ENCODE peak calls at places on chromosomes 5 and 9, in six cellular contexts. M, J, K, X, Y and H are unnamed samples.

GRCh38 chr9:21862871-21863270 is 60.4 kb downstream of the MTAP start:
- DNase-seq in M (no peak), J (no peak), K (no peak), X (no peak), Y (no peak), H (no peak)

GRCh38 chr9:20614602-20615216 is 7.6 kb downstream of the MLLT3 start:
- DNase-seq in M (no peak), J (no peak), K (no peak), X (no peak), Y (no peak), H (no peak)

GRCh38 chr5:171422902-171423663 is 3.6 kb downstream of the FGF18 start:
- DNase-seq in M (no peak), J (no peak), K (no peak), X (no peak), Y (no peak), H (peak)

GRCh38 chr5:1174122-1174936 is 27.1 kb upstream of the SLC6A19 start:
- DNase-seq in M (no peak), J (peak), K (peak), X (peak), Y (peak), H (peak)

GRCh38 chr5:81768960-81769452 is 18.1 kb upstream of the SSBP2 start:
- DNase-seq in M (no peak), J (peak), K (no peak), X (peak), Y (peak), H (no peak)

GRCh38 chr9:113349434-113350337 is at the start of gene BSPRY:
- DNase-seq in M (no peak), J (peak), K (peak), X (no peak), Y (no peak), H (peak)

GRCh38 chr9:76957258-76957657 is 51.3 kb upstream of the PRUNE2 start:
- DNase-seq in M (no peak), J (no peak), K (no peak), X (no peak), Y (no peak), H (no peak)

GRCh38 chr9:98172604-98173003 is 19.8 kb downstream of the CORO2A start:
- DNase-seq in M (no peak), J (peak), K (no peak), X (no peak), Y (peak), H (peak)

GRCh38 chr9:26462213-26462612 is 430.4 kb downstream of the CAAP1 start:
- DNase-seq in M (peak), J (no peak), K (no peak), X (no peak), Y (no peak), H (no peak)

GRCh38 chr5:52895572-52896296 is 93.4 kb upstream of the ITGA2 start:
- DNase-seq in M (no peak), J (no peak), K (no peak), X (peak), Y (no peak), H (no peak)

GRCh38 chr5:153211052-153211451 is 279.4 kb upstream of the GRIA1 start:
- DNase-seq in M (peak), J (no peak), K (no peak), X (no peak), Y (no peak), H (no peak)

GRCh38 chr5:39520232-39520572 is 95.4 kb upstream of the DAB2 start:
- DNase-seq in M (no peak), J (no peak), K (no peak), X (peak), Y (peak), H (no peak)

GRCh38 chr9:8558176-8558575 is 758.6 kb upstream of the DMAC1 start:
- DNase-seq in M (no peak), J (no peak), K (no peak), X (peak), Y (peak), H (no peak)

GRCh38 chr9:81626511-81626910 is 62.8 kb downstream of the TLE1 start:
- DNase-seq in M (no peak), J (peak), K (no peak), X (no peak), Y (peak), H (no peak)

GRCh38 chr5:159340511-159340910 is 10.2 kb upstream of the IL12B start:
- DNase-seq in M (no peak), J (no peak), K (no peak), X (no peak), Y (no peak), H (no peak)

GRCh38 chr9:114112778-114113585 is 13.9 kb upstream of the KIF12 start:
- DNase-seq in M (no peak), J (peak), K (no peak), X (peak), Y (peak), H (no peak)

GRCh38 chr5:59036274-59036961 is 453.5 kb downstream of the RAB3C start:
- DNase-seq in M (no peak), J (peak), K (no peak), X (peak), Y (peak), H (no peak)

GRCh38 chr5:143435207-143435657 is 31.7 kb upstream of the NR3C1 start:
- DNase-seq in M (no peak), J (peak), K (no peak), X (peak), Y (peak), H (no peak)

GRCh38 chr5:135377751-135378680 is 21.0 kb downstream of the MACROH2A1 start:
- DNase-seq in M (no peak), J (no peak), K (no peak), X (no peak), Y (no peak), H (no peak)

GRCh38 chr9:94806307-94806893 is 79.9 kb downstream of the AOPEP start:
- DNase-seq in M (no peak), J (peak), K (no peak), X (peak), Y (no peak), H (no peak)

GRCh38 chr5:151270599-151270998 is 17.6 kb downstream of the GM2A start:
- DNase-seq in M (no peak), J (peak), K (no peak), X (peak), Y (peak), H (no peak)

DNA sequence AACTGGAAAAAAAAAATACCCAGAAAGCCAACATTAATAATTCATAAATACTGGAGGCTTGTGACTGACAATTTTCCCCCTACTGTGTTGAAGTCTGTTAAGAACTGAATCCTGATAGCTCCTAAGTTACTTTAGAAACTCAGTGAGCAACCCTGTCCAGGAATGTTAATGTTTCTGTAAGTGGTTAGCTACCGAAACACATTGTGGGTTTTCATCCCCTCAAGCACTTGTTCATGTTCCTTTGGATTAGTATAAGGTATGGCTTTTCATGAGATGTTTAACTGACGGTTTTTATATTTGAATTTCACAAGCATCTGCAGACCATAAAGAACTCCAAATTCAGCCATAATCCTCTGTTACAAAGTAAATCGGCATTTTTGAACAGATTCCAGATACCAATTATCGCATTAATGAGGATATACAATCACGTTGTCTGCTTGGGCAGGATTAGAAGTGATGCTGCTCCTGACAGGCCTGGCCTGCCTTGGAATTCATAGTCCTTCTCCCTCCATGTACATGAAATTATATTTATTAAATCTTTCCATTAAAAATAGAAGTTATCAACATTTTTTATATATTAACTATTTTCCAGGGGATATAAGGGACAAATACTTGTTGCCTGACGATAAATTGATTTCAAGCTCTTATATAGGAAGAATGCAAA is 331.3 kb downstream of the TLE4 start:
- DNase-seq in M (no peak), J (no peak), K (no peak), X (no peak), Y (no peak), H (no peak)
- H3K14ac ChIP-seq in M (no peak), J (no peak), K (no peak), X (no peak), Y (no peak), H (no peak)

GRCh38 chr5:72197393-72197792 is 90.1 kb downstream of the MAP1B start:
- DNase-seq in M (no peak), J (no peak), K (no peak), X (no peak), Y (no peak), H (no peak)

GRCh38 chr5:72194846-72195245 is 87.6 kb downstream of the MAP1B start:
- DNase-seq in M (no peak), J (no peak), K (no peak), X (no peak), Y (no peak), H (no peak)

GRCh38 chr5:72199681-72200080 is 92.4 kb downstream of the MAP1B start:
- DNase-seq in M (no peak), J (no peak), K (no peak), X (no peak), Y (no peak), H (no peak)

GRCh38 chr5:72191404-72191803 is 84.1 kb downstream of the MAP1B start:
- DNase-seq in M (no peak), J (no peak), K (no peak), X (no peak), Y (no peak), H (no peak)

GRCh38 chr5:72195581-72195980 is 88.3 kb downstream of the MAP1B start:
- DNase-seq in M (no peak), J (no peak), K (no peak), X (no peak), Y (no peak), H (no peak)
- H3K4me2 ChIP-seq in M (no peak), J (no peak), K (no peak), X (no peak), Y (no peak), H (no peak)

DNA sequence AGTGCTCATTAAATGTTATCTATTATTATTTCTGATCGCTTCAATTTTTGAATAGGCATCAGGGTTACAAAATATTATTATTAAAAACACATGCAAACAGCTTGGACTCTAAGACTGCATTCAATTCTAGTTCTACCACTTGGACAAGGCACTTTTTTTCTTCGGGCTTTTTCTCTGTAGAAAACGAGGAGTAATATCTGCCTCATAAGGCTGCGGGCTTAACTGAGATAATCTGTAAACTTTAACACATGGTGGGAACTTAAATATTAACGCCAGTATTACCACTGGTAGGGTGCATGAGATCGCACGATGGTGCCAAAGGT is 511 bp upstream of the SPDL1 start:
- DNase-seq in M (no peak), J (no peak), K (no peak), X (no peak), Y (no peak), H (no peak)
- H3K4ac ChIP-seq in M (no peak), J (peak), K (peak), X (peak), Y (peak), H (no peak)

GRCh38 chr9:79604921-79605562 is 33.3 kb downstream of the TLE4 start:
- DNase-seq in M (no peak), J (no peak), K (no peak), X (no peak), Y (no peak), H (no peak)

GRCh38 chr9:79603222-79603925 is 31.6 kb downstream of the TLE4 start:
- DNase-seq in M (no peak), J (no peak), K (no peak), X (no peak), Y (no peak), H (no peak)

GRCh38 chr9:79609468-79610018 is 37.8 kb downstream of the TLE4 start:
- DNase-seq in M (no peak), J (peak), K (no peak), X (no peak), Y (no peak), H (no peak)

GRCh38 chr9:79600466-79600865 is 28.7 kb downstream of the TLE4 start:
- DNase-seq in M (no peak), J (no peak), K (no peak), X (no peak), Y (no peak), H (no peak)

DNA sequence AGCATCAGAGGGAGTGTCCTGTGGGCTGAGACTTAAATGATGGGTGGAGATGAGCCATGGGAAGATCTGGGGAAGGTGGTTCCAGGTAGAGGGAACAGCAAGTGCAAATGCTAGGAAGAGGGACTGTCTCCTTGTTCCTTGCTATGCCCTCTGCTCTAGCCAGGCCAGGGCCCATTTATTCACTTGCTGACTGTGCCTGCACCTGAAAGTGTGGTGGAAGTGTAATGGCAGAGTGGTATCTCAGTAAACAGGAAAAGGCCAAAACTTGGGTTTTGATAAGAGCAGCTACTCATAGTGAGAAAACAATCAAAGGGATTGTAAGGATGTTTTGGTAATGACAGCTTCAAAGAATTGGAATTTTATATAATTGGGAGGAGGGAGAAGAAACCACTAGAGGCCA is 32.4 kb downstream of the TLE4 start:
- DNase-seq in M (no peak), J (no peak), K (no peak), X (no peak), Y (no peak), H (no peak)
- H3K14ac ChIP-seq in M (no peak), J (no peak), K (no peak), X (no peak), Y (peak), H (no peak)

GRCh38 chr9:136343121-136343883 is 16.0 kb downstream of the GPSM1 start:
- DNase-seq in M (no peak), J (no peak), K (no peak), X (no peak), Y (no peak), H (peak)
- H3K4me2 ChIP-seq in M (peak), J (peak), K (peak), X (no peak), Y (no peak), H (no peak)